ENCODE peak calls at places on chromosomes 1 and 21, in eight cellular contexts. A, O, V, Z, M, I, F and D are unnamed samples.

GRCh38 chr1:204268101-204268500 is 54.3 kb upstream of the GOLT1A start:
- DNase-seq in O (no peak), Z (no peak), M (peak), I (no peak), F (no peak), V (no peak), A (no peak), D (no peak)

GRCh38 chr1:109468903-109469302 is 2.6 kb downstream of the SYPL2 start:
- DNase-seq in F (no peak), M (no peak), A (no peak), Z (no peak), I (no peak), V (no peak), O (no peak), D (no peak)

GRCh38 chr1:23553206-23553895 is 6.0 kb downstream of the ID3 start:
- DNase-seq in A (no peak), F (no peak), I (no peak), Z (no peak), M (no peak), V (no peak), O (no peak), D (no peak)

GRCh38 chr1:159339517-159339916 is 37.4 kb downstream of the FCER1A start:
- DNase-seq in F (no peak), I (no peak), A (no peak), M (no peak), V (no peak), Z (no peak), O (no peak), D (no peak)

GRCh38 chr1:170537798-170538503 is 6.0 kb downstream of the GORAB start:
- DNase-seq in I (peak), A (no peak), O (no peak), M (no peak), V (no peak), Z (no peak), F (no peak), D (no peak)

GRCh38 chr1:27630859-27631491 is 4.0 kb downstream of the FGR start:
- DNase-seq in M (no peak), F (no peak), V (peak), O (no peak), I (no peak), Z (no peak), A (no peak), D (no peak)

GRCh38 chr1:224182866-224183590 is at the start of gene DEGS1:
- DNase-seq in M (peak), V (peak), O (peak), I (peak), F (peak), A (peak), Z (peak), D (peak)

GRCh38 chr1:14282583-14283186 is 315.8 kb upstream of the KAZN start:
- DNase-seq in V (no peak), I (peak), A (no peak), Z (no peak), O (no peak), M (peak), F (no peak), D (no peak)

GRCh38 chr1:3318329-3318728 is 136.1 kb upstream of the ARHGEF16 start:
- DNase-seq in Z (no peak), V (no peak), M (no peak), F (no peak), O (no peak), A (no peak), I (no peak), D (no peak)

GRCh38 chr1:37167479-37167878 is 133.2 kb upstream of the GRIK3 start:
- DNase-seq in Z (no peak), F (no peak), A (no peak), M (no peak), V (no peak), I (no peak), O (no peak), D (no peak)

GRCh38 chr1:151006331-151007052 is at the start of gene MINDY1:
- DNase-seq in V (peak), O (peak), M (peak), A (peak), Z (peak), I (peak), F (peak), D (peak)

GRCh38 chr1:28329395-28330153 is 734 bp downstream of the MED18 start:
- DNase-seq in I (peak), Z (no peak), A (no peak), O (no peak), M (no peak), F (peak), V (no peak), D (no peak)

GRCh38 chr1:158124999-158125398 is 55.7 kb upstream of the CD1D start:
- DNase-seq in Z (peak), I (peak), O (peak), M (peak), A (peak), V (peak), F (peak), D (peak)

GRCh38 chr1:17437260-17438175 is 2.0 kb downstream of the RCC2 start:
- DNase-seq in V (peak), M (peak), Z (peak), O (no peak), I (peak), F (peak), A (peak), D (no peak)

GRCh38 chr21:44817914-44818635 is at the start of gene SUMO3:
- DNase-seq in F (peak), M (peak), O (peak), A (peak), I (peak), V (peak), Z (peak), D (no peak)

GRCh38 chr1:166905136-166905535 is 29.1 kb upstream of the TADA1 start:
- DNase-seq in I (peak), V (no peak), O (no peak), F (no peak), A (no peak), M (no peak), Z (no peak), D (no peak)

GRCh38 chr1:176775996-176776395 is 313.0 kb downstream of the PAPPA2 start:
- DNase-seq in A (no peak), O (no peak), M (no peak), V (no peak), Z (no peak), I (no peak), F (no peak), D (no peak)

GRCh38 chr21:15343066-15343465 is 278.3 kb upstream of the NRIP1 start:
- DNase-seq in M (no peak), Z (no peak), A (no peak), F (no peak), V (no peak), I (no peak), O (no peak), D (no peak)

GRCh38 chr1:175911138-175911537 is 167.7 kb upstream of the TNR start:
- DNase-seq in M (no peak), V (no peak), A (no peak), F (no peak), I (no peak), Z (no peak), O (no peak), D (no peak)

GRCh38 chr1:102434421-102434820 is 437.7 kb upstream of the OLFM3 start:
- DNase-seq in M (peak), V (no peak), O (peak), I (no peak), F (no peak), A (no peak), Z (no peak), D (peak)

GRCh38 chr1:58933599-58933926 is 149.7 kb upstream of the JUN start:
- DNase-seq in V (no peak), M (no peak), A (no peak), I (no peak), Z (no peak), O (no peak), F (no peak), D (no peak)

GRCh38 chr1:56446531-56447098 is 132.7 kb downstream of the PLPP3 start:
- DNase-seq in I (no peak), Z (no peak), V (no peak), O (no peak), F (no peak), M (no peak), A (no peak), D (no peak)

GRCh38 chr1:54882483-54882882 is 4.5 kb downstream of the DHCR24 start:
- DNase-seq in I (no peak), V (no peak), M (peak), F (no peak), A (no peak), O (peak), Z (no peak), D (no peak)

GRCh38 chr1:244118087-244118761 is 67.1 kb downstream of the ZBTB18 start:
- DNase-seq in O (peak), M (no peak), I (no peak), V (no peak), A (no peak), F (no peak), Z (no peak), D (no peak)

GRCh38 chr1:179800481-179800880 is 57.4 kb downstream of the FAM163A start:
- DNase-seq in O (no peak), M (no peak), I (no peak), Z (no peak), V (no peak), A (no peak), F (no peak), D (no peak)

GRCh38 chr1:155017021-155017945 is 14.7 kb downstream of the ZBTB7B start:
- DNase-seq in O (peak), V (peak), M (peak), F (peak), I (peak), Z (peak), A (peak), D (peak)

GRCh38 chr1:10186453-10187319 is 23.7 kb upstream of the KIF1B start:
- DNase-seq in M (no peak), Z (no peak), O (no peak), V (no peak), A (no peak), F (no peak), I (peak), D (no peak)

GRCh38 chr1:12600880-12601633 is 17.0 kb downstream of the DHRS3 start:
- DNase-seq in V (no peak), I (no peak), F (peak), O (no peak), A (no peak), Z (no peak), M (no peak), D (no peak)

GRCh38 chr21:43909736-43910455 is 44.9 kb downstream of the AGPAT3 start:
- DNase-seq in I (no peak), O (no peak), V (peak), A (no peak), M (no peak), Z (no peak), F (no peak), D (no peak)

GRCh38 chr1:24393892-24394291 is 19.7 kb downstream of the STPG1 start:
- DNase-seq in Z (no peak), A (no peak), O (no peak), V (no peak), F (no peak), I (peak), M (peak), D (no peak)

GRCh38 chr1:212595787-212596714 is 12.5 kb upstream of the ATF3 start:
- DNase-seq in A (no peak), Z (no peak), V (peak), O (no peak), M (no peak), I (peak), F (peak), D (peak)

GRCh38 chr1:234980657-234981396 is 147.8 kb downstream of the TOMM20 start:
- DNase-seq in I (peak), O (no peak), V (peak), A (no peak), Z (peak), F (peak), M (no peak), D (peak)

GRCh38 chr1:81703352-81703735 is 97.4 kb upstream of the ADGRL2 start:
- DNase-seq in I (peak), A (no peak), V (no peak), Z (no peak), M (no peak), F (no peak), O (no peak), D (no peak)